ENCODE peak calls at places on chromosomes 12 and 14, in seven cellular contexts. W, Q, U, A, B, F and X are unnamed samples.

GRCh38 chr14:52455291-52456088 is 96.8 kb downstream of the TXNDC16 start:
- DNase-seq in W (peak; percentile 78), Q (no peak), U (no peak), A (no peak), B (no peak), F (no peak), X (no peak)

GRCh38 chr14:49972840-49973239 is 80.0 kb downstream of the ARF6 start:
- DNase-seq in W (peak; percentile 98), Q (no peak), U (no peak), A (peak; percentile 86), B (no peak), F (peak; percentile 23), X (no peak)

GRCh38 chr12:91506461-91506860 is 323.8 kb upstream of the DCN start:
- DNase-seq in W (no peak), Q (no peak), U (no peak), A (no peak), B (no peak), F (no peak), X (no peak)

GRCh38 chr12:75852143-75852542 is 179.4 kb downstream of the PHLDA1 start:
- DNase-seq in W (peak; percentile 73), Q (no peak), U (no peak), A (no peak), B (no peak), F (no peak), X (no peak)

GRCh38 chr12:51798507-51798906 is 50.0 kb downstream of the FIGNL2 start:
- DNase-seq in W (peak; percentile 34), Q (no peak), U (no peak), A (no peak), B (no peak), F (no peak), X (no peak)

GRCh38 chr14:78752789-78753188 is 582.6 kb downstream of the NRXN3 start:
- DNase-seq in W (no peak), Q (no peak), U (no peak), A (no peak), B (no peak), F (no peak), X (no peak)

GRCh38 chr12:26226629-26227375 is 31.4 kb downstream of the SSPN start:
- DNase-seq in W (peak; percentile 46), Q (no peak), U (no peak), A (no peak), B (no peak), F (no peak), X (no peak)

GRCh38 chr12:62692884-62693283 is 226.3 kb downstream of the MON2 start:
- DNase-seq in W (peak; percentile 88), Q (no peak), U (no peak), A (no peak), B (no peak), F (no peak), X (no peak)

GRCh38 chr14:20630340-20631022 is 11.0 kb downstream of the OR6S1 start:
- DNase-seq in W (peak; percentile 75), Q (no peak), U (no peak), A (no peak), B (no peak), F (no peak), X (peak; percentile 15)

GRCh38 chr14:105201928-105202513 is 20.9 kb upstream of the NUDT14 start:
- DNase-seq in W (no peak), Q (no peak), U (no peak), A (no peak), B (no peak), F (no peak), X (no peak)

GRCh38 chr12:116639765-116640164 is 80.6 kb downstream of the MAP1LC3B2 start:
- DNase-seq in W (no peak), Q (no peak), U (no peak), A (no peak), B (no peak), F (no peak), X (no peak)

GRCh38 chr12:100186071-100186470 is 14.5 kb upstream of the ACTR6 start:
- DNase-seq in W (no peak), Q (no peak), U (no peak), A (no peak), B (no peak), F (no peak), X (no peak)

GRCh38 chr14:30610719-30611388 is 11.3 kb upstream of the SCFD1 start:
- DNase-seq in W (peak; percentile 58), Q (no peak), U (no peak), A (peak; percentile 18), B (no peak), F (no peak), X (no peak)

GRCh38 chr12:67982165-67982563 is 7.1 kb upstream of the IFNG-AS1 start:
- DNase-seq in W (no peak), Q (no peak), U (no peak), A (no peak), B (no peak), F (no peak), X (no peak)

GRCh38 chr14:92173668-92174067 is 51.9 kb downstream of the CPSF2 start:
- DNase-seq in W (peak; percentile 67), Q (no peak), U (no peak), A (no peak), B (no peak), F (no peak), X (no peak)

GRCh38 chr14:104794641-104795467 is 694 bp downstream of the AKT1 start:
- DNase-seq in W (peak; percentile 63), Q (no peak), U (no peak), A (no peak), B (no peak), F (no peak), X (no peak)

GRCh38 chr12:65615091-65615490 is 209.2 kb upstream of the HMGA2 start:
- DNase-seq in W (peak; percentile 57), Q (no peak), U (no peak), A (peak; percentile 68), B (no peak), F (no peak), X (no peak)

GRCh38 chr12:55771736-55772135 is 28.8 kb downstream of the GDF11 start:
- DNase-seq in W (no peak), Q (no peak), U (no peak), A (no peak), B (no peak), F (no peak), X (no peak)

GRCh38 chr12:60494249-60494648 is 898.4 kb downstream of the SLC16A7 start:
- DNase-seq in W (peak; percentile 63), Q (no peak), U (no peak), A (peak; percentile 19), B (no peak), F (no peak), X (no peak)

GRCh38 chr12:110424237-110424636 is 20.7 kb upstream of the ANAPC7 start:
- DNase-seq in W (no peak), Q (no peak), U (no peak), A (no peak), B (no peak), F (no peak), X (no peak)